ENCODE peak calls at places on chromosomes 5 and 9, in eight cellular contexts. E is foreskin fibroblast; W is choroid plexus epithelial cell; R is Kasumi-1; F is stimulated activated CD4-positive, alpha-beta T cell treated with anti-CD3 and anti-CD28 coated beads, Interleukin-15, amount 100 ng/mL, for 1 hour; Y is NCI-H748 treated with DMSO at 0.1 percent for 48 hours; C is posterior vena cava; J is MM.1S. M is an unnamed sample.

GRCh38 chr5:28313543-28314334 is 1275.4 kb upstream of the CDH9 start:
- DNase-seq in E (no peak), W (peak), R (no peak), F (no peak), Y (no peak), C (no peak), J (no peak), M (no peak)

GRCh38 chr9:69546265-69546664 is 125.9 kb downstream of the APBA1 start:
- DNase-seq in E (no peak), W (no peak), R (peak), F (no peak), Y (peak), C (no peak), J (no peak), M (peak)

GRCh38 chr9:137428841-137429545 is 5.8 kb downstream of the NOXA1 start:
- DNase-seq in E (no peak), W (no peak), R (no peak), F (no peak), Y (no peak), C (peak), J (no peak), M (peak)

GRCh38 chr5:137470111-137470920 is 28.8 kb downstream of the SPOCK1 start:
- DNase-seq in E (peak), W (peak), R (no peak), F (no peak), Y (no peak), C (peak), J (no peak), M (no peak)

GRCh38 chr5:159817262-159818029 is 98.8 kb upstream of the ADRA1B start:
- DNase-seq in E (no peak), W (no peak), R (no peak), F (no peak), Y (no peak), C (no peak), J (no peak), M (no peak)

GRCh38 chr9:19720374-19720773 is 68.5 kb downstream of the SLC24A2 start:
- DNase-seq in E (no peak), W (peak), R (no peak), F (no peak), Y (no peak), C (no peak), J (no peak), M (no peak)

GRCh38 chr5:179267671-179268071 is 77.6 kb downstream of the ADAMTS2 start:
- DNase-seq in E (no peak), W (no peak), R (no peak), F (no peak), Y (no peak), C (peak), J (no peak), M (no peak)

GRCh38 chr9:132049323-132049882 is 30.3 kb downstream of the MED27 start:
- DNase-seq in E (no peak), W (no peak), R (no peak), F (no peak), Y (no peak), C (no peak), J (no peak), M (no peak)